ENCODE peak calls at places on chromosomes 13 and 19, in nine cellular contexts. J is HEK293T; S is stimulated activated naive B cell treated with anti-CD40 and anti-IgM and Interleukin-4, amounts not matched to agents 10 μg/mL and 1 μg/mL and 100 μg/mL, for 72 hours; Z is H7; A is AG04450; X is pancreas; F is activated naive CD8-positive, alpha-beta T cell treated with anti-CD3 and anti-CD28 coated beads, Interleukin-2, amount 50 U/mL, for 24 hours; B is ACHN; K is AG04449. H is an unnamed sample.

GRCh38 chr19:11425719-11426457 is 6.8 kb upstream of the RGL3 start:
- DNase-seq in Z (peak), A (no peak), J (no peak), S (no peak), F (no peak), B (no peak), X (no peak), K (no peak), H (no peak)

GRCh38 chr19:13813147-13813546 is 17.9 kb downstream of the ZSWIM4 start:
- DNase-seq in Z (no peak), A (no peak), F (no peak), K (no peak), S (no peak), X (no peak), J (no peak), B (no peak), H (no peak)

GRCh38 chr19:44512326-44513298 is 12.3 kb upstream of the ZNF180 start:
- DNase-seq in F (peak), Z (peak), S (no peak), B (peak), K (no peak), A (peak), J (peak), X (no peak), H (peak)

GRCh38 chr13:93183302-93183701 is 43.3 kb upstream of the GPC6 start:
- DNase-seq in X (no peak), J (no peak), A (no peak), S (no peak), Z (peak), K (no peak), B (no peak), F (no peak), H (no peak)

GRCh38 chr13:71979616-71980015 is 112.6 kb upstream of the DACH1 start:
- DNase-seq in S (no peak), Z (peak), J (peak), F (no peak), A (no peak), B (peak), K (no peak), X (no peak), H (peak)

GRCh38 chr13:50629497-50629896 is 214.0 kb downstream of the DLEU7 start:
- DNase-seq in X (no peak), S (no peak), K (no peak), B (no peak), A (no peak), J (no peak), F (no peak), Z (no peak), H (no peak)

GRCh38 chr13:47908200-47908902 is 92.7 kb downstream of the SUCLA2 start:
- DNase-seq in F (no peak), X (no peak), K (no peak), A (peak), J (no peak), B (no peak), Z (no peak), S (no peak), H (peak)

GRCh38 chr19:40806385-40807146 is 7.6 kb downstream of the EGLN2 start:
- DNase-seq in Z (peak), S (peak), A (peak), B (peak), K (peak), X (peak), J (peak), F (peak), H (peak)

GRCh38 chr19:48616041-48616436 is 1.2 kb upstream of the FAM83E start:
- DNase-seq in B (no peak), A (no peak), S (no peak), X (no peak), J (no peak), F (no peak), Z (no peak), K (no peak), H (no peak)

H was measured in kidney glomerular epithelial cell.